ENCODE peak calls at places on chromosomes 1 and 21, in ten cellular contexts. N, Q, H, I, U, L, K, P, O and G are unnamed samples.

GRCh38 chr1:34858901-34859441 is 578 bp downstream of the SMIM12 start:
- DNase-seq in N (no peak), Q (peak), H (peak), I (peak), U (no peak), L (peak), K (peak), P (peak), O (peak), G (no peak)

GRCh38 chr21:35048706-35049617 is at the start of gene RUNX1:
- DNase-seq in N (no peak), Q (peak), H (peak), I (peak), U (no peak), L (peak), K (no peak), P (peak), O (peak), G (no peak)

GRCh38 chr1:60367522-60367921 is 294.0 kb upstream of the C1orf87 start:
- DNase-seq in N (no peak), Q (no peak), H (no peak), I (no peak), U (no peak), L (no peak), K (no peak), P (no peak), O (no peak), G (no peak)

GRCh38 chr1:3471356-3472087 is 17.1 kb downstream of the ARHGEF16 start:
- DNase-seq in N (no peak), Q (peak), H (no peak), I (no peak), U (no peak), L (peak), K (no peak), P (peak), O (peak), G (peak)

GRCh38 chr1:51175278-51175677 is 60.8 kb upstream of the RNF11 start:
- DNase-seq in N (no peak), Q (no peak), H (no peak), I (no peak), U (no peak), L (no peak), K (no peak), P (no peak), O (peak), G (no peak)

GRCh38 chr1:229148041-229148671 is 122.8 kb upstream of the RAB4A start:
- DNase-seq in N (no peak), Q (no peak), H (no peak), I (no peak), U (no peak), L (peak), K (peak), P (no peak), O (no peak), G (peak)

GRCh38 chr1:31434979-31435378 is 22.0 kb downstream of the SERINC2 start:
- DNase-seq in N (no peak), Q (no peak), H (no peak), I (peak), U (no peak), L (no peak), K (no peak), P (no peak), O (peak), G (no peak)

GRCh38 chr1:233933339-233933738 is 28.9 kb downstream of the SLC35F3 start:
- DNase-seq in N (no peak), Q (no peak), H (no peak), I (no peak), U (no peak), L (no peak), K (no peak), P (no peak), O (no peak), G (no peak)

GRCh38 chr1:21139601-21140000 is 37.1 kb downstream of the EIF4G3 start:
- DNase-seq in N (no peak), Q (peak), H (no peak), I (no peak), U (no peak), L (no peak), K (no peak), P (peak), O (no peak), G (no peak)

GRCh38 chr1:171817511-171818265 is 23.6 kb upstream of the DNM3 start:
- DNase-seq in N (peak), Q (peak), H (no peak), I (peak), U (no peak), L (peak), K (no peak), P (peak), O (peak), G (no peak)